ENCODE peak calls at places on chromosomes 12 and 14, in four cellular contexts. E is K562, A is GM12878, X is GM12891. V is an unnamed sample.

GRCh38 chr12:13404631-13405473 is 208.3 kb downstream of the EMP1 start:
- DNase-seq in A (no peak), E (no peak), X (no peak), V (no peak)

GRCh38 chr14:51609987-51610283 is 41.8 kb upstream of the FRMD6 start:
- DNase-seq in X (no peak), E (peak), A (no peak), V (no peak)

GRCh38 chr14:68892961-68893360 is 86.1 kb downstream of the ACTN1 start:
- DNase-seq in A (no peak), E (peak), X (no peak), V (no peak)

GRCh38 chr12:108828774-108829173 is 28.6 kb downstream of the SSH1 start:
- DNase-seq in X (no peak), A (no peak), E (no peak), V (no peak)

GRCh38 chr12:6235499-6235898 is 35.3 kb downstream of the CD9 start:
- DNase-seq in X (no peak), E (no peak), A (no peak), V (no peak)

GRCh38 chr14:29810657-29811056 is 117.0 kb downstream of the PRKD1 start:
- DNase-seq in A (no peak), X (no peak), E (no peak), V (no peak)

GRCh38 chr12:42893802-42894201 is 304.3 kb upstream of the PRICKLE1 start:
- DNase-seq in X (no peak), E (no peak), A (no peak), V (no peak)

GRCh38 chr12:92467886-92468285 is 234.9 kb upstream of the PLEKHG7 start:
- DNase-seq in E (no peak), X (no peak), A (no peak), V (no peak)

GRCh38 chr12:109542876-109543275 is 30.4 kb downstream of the MMAB start:
- DNase-seq in E (no peak), X (no peak), A (no peak), V (no peak)

GRCh38 chr12:51970904-51971646 is 19.6 kb downstream of the ACVR1B start:
- DNase-seq in A (peak), X (peak), E (peak), V (no peak)

GRCh38 chr12:4026476-4026875 is 153.3 kb upstream of the PARP11 start:
- DNase-seq in E (no peak), X (no peak), A (no peak), V (no peak)

GRCh38 chr14:76701981-76702380 is 59.3 kb upstream of the VASH1 start:
- DNase-seq in A (no peak), E (no peak), X (no peak), V (no peak)

GRCh38 chr14:28577711-28578131 is 188.9 kb upstream of the FOXG1 start:
- DNase-seq in A (no peak), X (no peak), E (no peak), V (no peak)

GRCh38 chr12:81077329-81077685 is 572 bp upstream of the ACSS3 start:
- DNase-seq in X (no peak), E (no peak), A (no peak), V (no peak)

GRCh38 chr12:108860443-108860842 is 3.1 kb upstream of the SSH1 start:
- DNase-seq in X (no peak), A (no peak), E (no peak), V (no peak)

GRCh38 chr12:77953515-77953914 is 122.8 kb downstream of the NAV3 start:
- DNase-seq in E (no peak), A (no peak), X (no peak), V (no peak)

GRCh38 chr14:63275611-63276010 is 43.1 kb downstream of the GPHB5 start:
- DNase-seq in A (no peak), E (no peak), X (no peak), V (no peak)

GRCh38 chr14:99737956-99738667 is 54.0 kb downstream of the CYP46A1 start:
- DNase-seq in A (no peak), E (no peak), X (no peak), V (no peak)

GRCh38 chr12:108616941-108617858 is 16.5 kb downstream of the SELPLG start:
- DNase-seq in E (no peak), X (peak), A (peak), V (no peak)

GRCh38 chr14:69614592-69614991 is 3.2 kb downstream of the SUSD6 start:
- DNase-seq in X (no peak), E (no peak), A (peak), V (peak)

GRCh38 chr12:68423175-68423574 is 91.0 kb upstream of the MDM1 start:
- DNase-seq in X (no peak), E (no peak), A (no peak), V (no peak)

GRCh38 chr12:8948711-8949524 is 527 bp downstream of the M6PR start:
- DNase-seq in A (no peak), E (peak), X (no peak), V (peak)

DNA sequence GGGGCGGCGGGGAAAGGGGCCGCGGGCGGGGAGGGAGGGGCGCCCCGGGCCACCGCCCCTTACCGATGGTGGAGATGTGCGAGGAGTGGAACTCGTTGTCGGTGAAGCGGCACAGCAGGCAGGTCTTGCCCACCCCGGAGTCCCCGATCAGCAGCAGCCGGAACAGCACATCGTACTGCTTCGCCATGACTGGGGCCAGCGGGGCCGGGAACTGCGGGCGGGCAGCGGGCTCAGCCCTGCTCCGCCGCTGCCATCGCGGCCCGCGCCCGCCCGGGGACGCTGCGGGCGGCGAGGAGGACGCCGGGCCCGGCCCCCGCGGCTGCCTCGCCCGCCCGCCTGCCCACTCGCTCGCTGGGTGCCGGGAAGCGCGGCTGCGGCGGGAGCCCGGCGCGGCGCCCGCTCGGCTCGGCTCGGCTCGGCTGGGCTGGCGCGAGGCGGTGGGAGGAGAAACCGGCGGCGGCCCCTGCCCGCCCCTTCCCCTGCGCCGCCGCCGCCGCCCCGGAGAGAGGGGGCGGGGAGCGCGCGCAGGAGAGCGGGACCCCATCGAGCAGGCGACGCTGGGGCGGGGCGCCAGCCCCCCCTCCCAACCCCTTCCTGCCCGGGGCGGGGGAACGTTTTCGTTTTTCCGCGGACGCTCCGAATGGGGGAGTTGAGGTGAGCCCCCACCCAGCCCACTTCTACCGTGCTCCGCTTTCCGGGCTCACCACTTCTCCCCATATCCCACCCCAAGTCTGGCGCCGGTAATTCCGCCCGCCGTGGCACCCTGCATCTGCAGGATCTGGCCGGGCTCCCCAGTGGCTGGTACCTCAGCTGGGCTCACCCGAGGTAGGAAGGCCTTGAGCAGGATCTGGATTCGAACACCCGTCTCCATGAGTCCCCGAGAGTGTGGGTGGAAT is at the start of gene RAB15:
- DNase-seq in X (peak), A (no peak), E (peak), V (no peak)
- TF ChIP-seq SPI1 in X (no peak), A (no peak), E (no peak), V (no peak)

GRCh38 chr12:132055535-132056096 is 88.5 kb downstream of the DDX51 start:
- DNase-seq in A (no peak), X (no peak), E (no peak), V (no peak)

GRCh38 chr12:132057691-132058090 is 86.4 kb downstream of the DDX51 start:
- DNase-seq in E (no peak), X (no peak), A (no peak), V (no peak)

GRCh38 chr12:132056959-132057358 is 87.2 kb downstream of the DDX51 start:
- DNase-seq in E (no peak), X (no peak), A (no peak), V (no peak)

GRCh38 chr12:132054983-132055382 is 89.1 kb downstream of the DDX51 start:
- DNase-seq in E (no peak), X (no peak), A (no peak), V (no peak)

GRCh38 chr12:132056320-132056719 is 87.8 kb downstream of the DDX51 start:
- DNase-seq in E (no peak), X (no peak), A (no peak), V (no peak)
- TF ChIP-seq SPI1 in E (no peak), X (no peak), A (no peak), V (no peak)

DNA sequence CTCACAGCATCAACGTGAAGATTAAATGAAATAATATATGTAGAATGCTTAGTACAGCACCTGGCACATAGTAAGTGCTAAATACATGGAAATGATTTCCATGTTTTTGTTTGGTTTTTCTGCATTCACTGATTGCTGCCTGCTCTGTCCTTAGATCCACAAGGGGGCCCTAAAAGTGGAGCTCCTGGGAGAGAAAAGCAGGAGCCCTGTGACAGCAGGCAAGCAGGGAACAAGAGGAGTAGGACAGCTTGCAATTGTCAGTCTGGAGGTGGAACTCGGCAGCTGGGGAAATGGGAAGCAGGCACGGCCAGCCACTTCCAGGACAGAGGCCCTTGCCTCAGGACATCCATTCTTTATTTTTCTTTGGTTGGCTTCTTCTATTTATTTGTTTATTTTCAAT is 292.9 kb downstream of the BMP4 start:
- DNase-seq in A (no peak), E (no peak), X (no peak), V (no peak)
- TF ChIP-seq SPI1 in A (no peak), E (no peak), X (no peak), V (no peak)

GRCh38 chr14:101173698-101174521 is 270.4 kb upstream of the RTL1 start:
- DNase-seq in X (no peak), E (no peak), A (no peak), V (no peak)

GRCh38 chr14:101174980-101175606 is 271.6 kb upstream of the RTL1 start:
- DNase-seq in E (no peak), A (no peak), X (no peak), V (no peak)

GRCh38 chr14:101176535-101177205 is 273.1 kb upstream of the RTL1 start:
- DNase-seq in E (no peak), A (no peak), X (no peak), V (no peak)

GRCh38 chr14:101175731-101176534 is 272.4 kb upstream of the RTL1 start:
- DNase-seq in X (no peak), E (no peak), A (no peak), V (no peak)

GRCh38 chr14:101174522-101174838 is 271.0 kb upstream of the RTL1 start:
- DNase-seq in A (no peak), E (no peak), X (no peak), V (no peak)
- TF ChIP-seq SPI1 in A (no peak), E (no peak), X (no peak), V (no peak)

DNA sequence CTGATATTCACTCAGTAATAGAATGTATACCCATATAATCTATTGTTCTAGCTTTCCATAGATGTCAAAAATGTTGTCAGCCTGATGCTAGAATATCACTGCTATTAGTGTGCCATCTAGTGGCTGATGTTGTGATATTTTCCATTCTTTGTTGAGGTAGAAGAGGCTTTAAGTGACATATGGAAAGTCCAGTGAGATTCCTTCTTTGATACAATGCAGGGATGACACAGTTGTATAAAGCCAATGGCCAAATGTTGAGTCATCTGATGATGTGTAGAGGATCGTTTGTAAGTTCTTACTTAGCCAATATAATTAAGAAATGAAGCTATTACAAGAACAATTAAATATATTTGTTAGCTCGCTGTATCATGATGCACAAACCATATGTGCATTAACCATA is 58.1 kb upstream of the PCED1B start:
- DNase-seq in A (peak), X (no peak), E (peak), V (peak)
- TF ChIP-seq SPI1 in A (no peak), X (no peak), E (no peak), V (no peak)

V was measured in HL-60.